ENCODE peak calls at places on chromosomes 7 and 10, in seven cellular contexts. D is breast epithelium; Z is fibroblast of lung; U is kidney; L is CD8-positive, alpha-beta memory T cell; N is lower lobe of right lung; C is BE2C. B is an unnamed sample. For H3K4me1, the result is how much of the 10 kb centered on the place peaks cover.

GRCh38 chr7:55641811-55642210 is 69.5 kb upstream of the VOPP1 start:
- DNase-seq in C (no peak), D (no peak), N (no peak), U (no peak), Z (no peak), L (no peak), B (peak)

GRCh38 chr7:26153823-26154783 is 2.1 kb downstream of the NFE2L3 start:
- DNase-seq in D (no peak), U (no peak), N (no peak), C (no peak), Z (peak), L (no peak), B (peak)

GRCh38 chr10:75492151-75492550 is 60.7 kb downstream of the LRMDA start:
- DNase-seq in Z (no peak), C (no peak), N (no peak), D (no peak), L (no peak), U (no peak), B (no peak)

GRCh38 chr10:55628260-55628701 is 732.8 kb downstream of the ZWINT start:
- DNase-seq in D (no peak), U (peak), C (peak), L (no peak), Z (no peak), N (peak), B (peak)

GRCh38 chr10:113291413-113291812 is 261.4 kb upstream of the HABP2 start:
- DNase-seq in D (no peak), U (no peak), C (no peak), Z (no peak), L (no peak), N (no peak), B (no peak)

GRCh38 chr7:7567898-7568531 is 1.3 kb downstream of the MIOS start:
- DNase-seq in N (no peak), D (no peak), Z (no peak), C (no peak), U (no peak), L (no peak), B (peak)

GRCh38 chr10:17847586-17848296 is 38.6 kb downstream of the MRC1 start:
- DNase-seq in N (no peak), D (no peak), C (no peak), L (no peak), U (no peak), Z (peak), B (peak)

GRCh38 chr7:92645531-92646061 is 55.4 kb upstream of the FAM133B start:
- DNase-seq in C (peak), D (no peak), U (no peak), L (no peak), N (no peak), Z (peak), B (peak)

GRCh38 chr10:112373912-112374338 is at the start of gene ACSL5:
- DNase-seq in N (no peak), L (no peak), D (no peak), U (no peak), C (no peak), Z (no peak), B (peak)

GRCh38 chr10:17981766-17982380 is 30.2 kb downstream of the SLC39A12 start:
- DNase-seq in C (no peak), D (no peak), U (no peak), N (no peak), Z (peak), L (no peak), B (no peak)

GRCh38 chr7:36408589-36408988 is 18.9 kb downstream of the ANLN start:
- DNase-seq in D (no peak), L (no peak), Z (no peak), N (no peak), C (no peak), U (no peak), B (peak)

GRCh38 chr10:52092390-52092789 is 221.7 kb upstream of the DKK1 start:
- DNase-seq in L (no peak), Z (no peak), D (no peak), N (no peak), U (no peak), C (no peak), B (no peak)

GRCh38 chr7:134785842-134786241 is 6.4 kb downstream of the CALD1 start:
- DNase-seq in L (no peak), N (no peak), D (no peak), Z (no peak), C (no peak), U (no peak), B (no peak)

GRCh38 chr7:140674899-140675701 is 2.4 kb downstream of the ADCK2 start:
- DNase-seq in C (peak), L (no peak), U (no peak), N (no peak), D (no peak), Z (peak), B (no peak)

GRCh38 chr10:12333382-12334185 is 15.8 kb upstream of the CAMK1D start:
- DNase-seq in C (peak), D (peak), U (peak), L (no peak), Z (peak), N (peak), B (peak)

GRCh38 chr7:33039257-33039904 is 23.2 kb downstream of the NT5C3A start:
- DNase-seq in Z (no peak), D (no peak), L (no peak), U (no peak), N (no peak), C (no peak), B (peak)
- H3K4me3 ChIP-seq in Z (peak), D (peak), L (peak), U (peak), N (peak), C (peak), B (peak)

GRCh38 chr10:73905256-73906018 is 5.5 kb upstream of the PLAU start:
- DNase-seq in Z (no peak), C (no peak), L (no peak), D (no peak), N (no peak), U (peak), B (no peak)

GRCh38 chr10:73909716-73910115 is 1.2 kb upstream of the PLAU start:
- DNase-seq in L (no peak), C (no peak), Z (no peak), N (no peak), U (no peak), D (no peak), B (no peak)

GRCh38 chr10:73907841-73908517 is 3.0 kb upstream of the PLAU start:
- DNase-seq in Z (peak), N (peak), L (no peak), U (peak), D (no peak), C (no peak), B (no peak)

GRCh38 chr10:73908853-73909611 is 1.9 kb upstream of the PLAU start:
- DNase-seq in Z (peak), U (no peak), L (no peak), C (no peak), N (peak), D (no peak), B (peak)

DNA sequence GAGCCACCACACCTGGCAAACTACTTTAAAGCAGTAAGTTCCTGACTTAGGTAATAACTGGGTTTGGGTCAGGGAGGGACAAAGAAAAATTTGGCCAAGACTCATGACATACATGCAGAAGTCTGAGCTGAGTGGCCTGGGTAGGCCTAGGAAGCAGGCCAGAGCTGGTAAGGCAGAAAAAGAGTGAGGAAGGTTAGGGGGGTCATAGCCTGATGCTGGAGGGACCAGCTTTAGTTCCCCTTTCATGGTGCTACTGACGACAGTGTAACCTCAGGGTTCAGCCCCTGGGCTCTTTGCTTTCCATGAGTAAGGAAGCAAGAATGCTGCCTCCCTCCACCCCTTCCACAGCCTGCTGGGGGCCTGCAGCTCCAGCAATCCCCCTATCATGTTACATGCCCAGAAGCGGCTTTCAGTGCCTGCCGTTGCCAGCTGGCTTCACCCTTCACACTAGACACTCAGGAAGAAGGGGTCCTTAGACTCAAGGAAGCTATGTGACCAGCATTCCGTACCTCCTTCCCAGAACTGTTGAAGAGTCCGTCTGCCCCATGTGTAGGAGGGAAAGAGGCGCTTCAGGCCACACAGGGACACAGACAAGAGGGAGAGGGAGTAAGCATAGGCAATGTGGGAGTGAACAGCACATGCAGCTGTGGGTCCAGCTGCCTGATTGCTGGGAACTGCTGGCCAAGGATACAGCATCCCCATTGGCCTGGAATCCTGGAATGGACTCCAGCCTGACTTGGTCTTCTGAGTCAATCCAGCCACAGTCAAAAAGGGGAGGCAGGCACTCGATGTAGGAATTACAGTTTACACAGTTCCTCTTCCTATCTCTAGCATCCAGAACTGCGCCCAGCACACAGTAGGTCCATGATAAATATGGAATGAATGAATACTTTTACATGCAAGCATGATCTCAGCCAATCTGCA is 4.1 kb upstream of the PLAU start:
- DNase-seq in C (no peak), L (no peak), D (peak), U (peak), Z (peak), N (peak), B (no peak)
- H3K4me1 ChIP-seq in C (under half), L (under half), D (under half), U (under half), Z (under half), N (half or more), B (under half)

GRCh38 chr7:106868364-106868763 is 3.3 kb downstream of the PIK3CG start:
- DNase-seq in U (no peak), N (no peak), C (no peak), Z (no peak), L (no peak), D (no peak), B (no peak)

GRCh38 chr7:106867641-106868351 is 2.7 kb downstream of the PIK3CG start:
- DNase-seq in Z (no peak), C (no peak), D (no peak), N (no peak), U (peak), L (no peak), B (no peak)

GRCh38 chr7:106864298-106865081 is 592 bp upstream of the PIK3CG start:
- DNase-seq in N (no peak), C (no peak), U (no peak), D (no peak), L (no peak), Z (no peak), B (peak)

GRCh38 chr7:106865130-106866115 is at the start of gene PIK3CG:
- DNase-seq in U (no peak), Z (no peak), N (no peak), D (no peak), C (no peak), L (no peak), B (peak)

DNA sequence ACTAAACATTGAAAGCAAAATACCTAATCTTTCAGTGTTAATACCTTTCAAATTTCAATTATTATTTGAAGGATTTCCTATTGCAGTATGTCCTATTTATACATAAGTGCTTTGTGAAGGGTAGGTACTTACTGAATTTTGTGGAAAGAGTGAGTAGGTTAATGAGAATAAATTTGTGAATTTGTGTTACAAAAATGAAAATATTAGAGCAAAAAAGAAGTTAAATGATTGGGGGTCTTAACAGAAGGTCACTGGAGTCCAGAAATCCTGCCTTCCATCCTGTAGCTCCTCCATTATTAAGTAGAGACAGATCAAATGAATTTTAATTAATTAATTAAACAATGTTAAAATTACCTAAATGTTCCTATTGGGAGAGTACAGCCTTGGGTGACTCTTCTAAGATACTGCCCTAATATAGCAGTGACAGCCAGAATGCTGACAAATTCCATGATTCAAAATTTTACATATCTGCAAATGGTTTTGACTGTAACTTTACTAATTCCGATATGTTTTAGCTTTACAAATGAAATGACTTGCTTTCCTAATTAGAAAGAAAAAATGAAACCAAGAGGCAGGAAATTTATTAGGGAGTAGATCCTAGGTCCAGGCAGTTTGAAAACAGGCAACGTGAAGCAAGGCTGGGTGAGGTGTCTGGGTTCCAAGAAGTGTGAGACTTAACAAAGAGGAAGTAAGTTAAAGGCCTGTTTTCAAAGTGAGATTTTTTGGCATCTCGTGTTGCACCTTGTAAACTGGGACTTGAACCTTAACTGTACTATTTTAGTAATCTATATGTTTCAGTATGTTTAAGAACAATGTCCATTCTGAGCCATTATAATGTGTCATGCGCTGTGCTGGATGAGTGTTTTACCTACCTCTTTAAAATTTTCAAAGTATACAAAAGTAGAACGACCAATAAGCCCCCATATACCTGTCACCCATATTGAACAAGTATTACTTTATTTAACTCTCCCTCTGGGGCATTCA is 1.5 kb downstream of the PIK3CG start:
- DNase-seq in U (no peak), C (no peak), D (no peak), L (no peak), Z (no peak), N (no peak), B (no peak)
- H3K4me3 ChIP-seq in U (no peak), C (no peak), D (no peak), L (peak), Z (no peak), N (peak), B (no peak)

GRCh38 chr7:1923409-1924053 is 253.5 kb downstream of the ELFN1 start:
- DNase-seq in C (no peak), Z (no peak), N (peak), U (peak), D (no peak), L (no peak), B (no peak)
- H3K4me1 ChIP-seq in C (under half), Z (under half), N (under half), U (under half), D (under half), L (half or more), B (under half)

GRCh38 chr10:132571565-132572544 is 34.3 kb downstream of the INPP5A start:
- DNase-seq in Z (peak), N (no peak), C (peak), L (peak), D (peak), U (no peak), B (peak)
- H3K4me3 ChIP-seq in Z (no peak), N (peak), C (no peak), L (no peak), D (no peak), U (no peak), B (no peak)

DNA sequence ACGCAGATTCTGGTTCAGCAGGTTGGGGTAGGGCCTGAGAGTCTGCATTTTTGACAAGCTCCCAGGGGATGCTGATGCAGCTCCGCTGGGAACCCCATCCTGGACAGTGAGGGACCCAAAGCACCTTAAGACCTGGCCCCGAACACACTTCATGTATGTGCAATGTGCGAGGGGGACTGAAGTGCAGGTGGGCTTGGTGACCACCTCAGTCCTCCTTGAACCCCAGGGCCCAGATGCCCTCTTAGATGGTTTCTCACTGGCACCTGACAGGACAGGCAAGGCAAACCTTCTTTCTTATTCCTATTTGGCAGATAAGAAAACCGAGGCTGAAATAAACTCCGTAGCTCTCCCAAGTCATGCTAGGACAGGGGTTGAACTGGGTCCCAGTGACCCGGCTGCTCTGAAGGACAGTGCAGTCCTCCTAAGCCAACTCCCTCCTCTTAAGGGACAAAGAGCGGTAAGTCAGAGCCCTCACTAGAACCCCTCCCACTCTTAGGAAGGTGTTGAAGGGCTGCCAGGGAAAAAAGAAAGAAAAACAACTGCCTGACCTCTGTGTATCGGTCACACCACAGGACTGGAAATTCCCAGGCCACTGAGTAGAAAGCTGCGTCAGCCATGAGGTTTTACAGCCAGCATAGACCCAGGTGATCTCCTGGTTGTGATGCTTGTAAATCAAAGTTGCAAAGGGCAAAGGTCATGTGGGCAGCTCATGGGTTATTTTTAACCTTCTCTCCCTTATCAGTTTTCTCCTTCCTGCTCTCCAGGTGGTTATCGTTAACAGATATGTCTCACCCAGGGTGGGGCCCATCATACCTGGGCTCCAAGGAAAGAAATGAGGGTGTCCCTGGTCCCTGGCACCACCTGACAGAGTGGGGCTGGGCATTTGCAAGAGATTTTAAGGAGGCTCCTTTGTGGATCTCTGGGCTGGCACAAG is 90.9 kb upstream of the SMNDC1 start:
- DNase-seq in N (no peak), Z (peak), D (peak), C (no peak), L (no peak), U (peak), B (peak)
- H3K4me1 ChIP-seq in N (under half), Z (under half), D (under half), C (under half), L (under half), U (under half), B (under half)

DNA sequence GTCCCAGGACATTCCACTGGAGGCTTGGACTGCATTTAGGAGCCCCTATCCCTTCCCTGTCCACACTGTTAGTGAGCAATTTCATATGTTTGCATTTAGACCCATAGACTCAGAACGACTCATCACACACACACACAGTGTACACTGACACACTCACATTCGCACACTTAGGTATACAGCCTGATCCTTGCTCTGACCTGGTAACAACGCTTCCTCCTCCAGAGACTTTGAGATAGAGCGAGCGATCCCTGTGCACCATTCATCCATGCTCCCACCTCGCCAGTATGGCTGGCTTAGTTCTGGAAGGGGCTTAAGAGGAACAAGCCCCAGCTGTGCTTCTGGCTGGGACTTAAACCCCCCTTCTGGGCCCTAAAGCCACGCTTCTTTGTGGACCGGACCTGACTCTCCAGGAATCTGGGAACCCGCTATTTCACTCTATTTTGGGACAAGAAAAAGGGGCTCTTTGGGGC is 905 bp upstream of the HOXA13 start:
- DNase-seq in N (no peak), D (no peak), C (no peak), U (no peak), Z (no peak), L (no peak), B (no peak)
- H3K4me3 ChIP-seq in N (peak), D (peak), C (no peak), U (no peak), Z (no peak), L (no peak), B (peak)

GRCh38 chr7:47635091-47636090 is 53.5 kb upstream of the TNS3 start:
- DNase-seq in N (peak), U (peak), D (peak), Z (no peak), C (no peak), L (no peak), B (peak)
- H3K4me1 ChIP-seq in N (under half), U (under half), D (under half), Z (under half), C (under half), L (under half), B (under half)

GRCh38 chr7:78770422-78771410 is 682.8 kb downstream of the MAGI2 start:
- DNase-seq in L (no peak), N (no peak), Z (peak), D (no peak), U (no peak), C (no peak), B (no peak)
- H3K4me3 ChIP-seq in L (no peak), N (no peak), Z (peak), D (no peak), U (peak), C (peak), B (no peak)

DNA sequence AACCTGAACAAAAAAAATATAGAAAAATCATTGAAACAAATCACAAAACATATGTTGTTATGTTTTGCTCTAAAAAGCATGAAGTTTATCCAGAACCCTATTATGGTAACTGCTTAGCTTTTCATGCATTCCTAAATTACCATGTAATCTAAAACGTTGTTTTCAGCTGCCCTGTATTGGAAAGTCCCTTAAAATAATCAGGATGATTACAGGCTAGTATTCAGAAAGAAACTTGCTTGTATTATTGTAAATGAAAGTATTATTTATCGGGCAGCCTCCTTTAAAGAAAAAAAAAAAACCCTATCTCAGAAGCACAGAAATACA is 65.6 kb upstream of the ARID5B start:
- DNase-seq in Z (peak), C (no peak), D (no peak), U (no peak), L (no peak), N (no peak), B (no peak)
- H3K4me1 ChIP-seq in Z (under half), C (under half), D (under half), U (under half), L (under half), N (under half), B (under half)

B was measured in small intestine.